ENCODE peak calls at places on chromosomes 11 and 22, in eight cellular contexts. X is nephron progenitor cell, M is adrenal gland, C is fibroblast of the aortic adventitia, J is GM12865, K is heart left ventricle, N is cardiac muscle cell, F is H9. D is an unnamed sample.

GRCh38 chr22:35705141-35705540 is 12.5 kb upstream of the APOL5 start:
- DNase-seq in J (no peak), M (no peak), K (no peak), F (no peak), X (no peak), C (peak), N (no peak), D (no peak)

GRCh38 chr11:32466279-32466915 is 31.1 kb upstream of the WT1 start:
- DNase-seq in C (peak), K (no peak), N (no peak), X (no peak), J (no peak), M (no peak), F (no peak), D (no peak)

GRCh38 chr11:18705651-18706281 is 7.2 kb downstream of the TMEM86A start:
- DNase-seq in X (no peak), F (no peak), M (peak), C (no peak), K (no peak), J (no peak), N (peak), D (no peak)

GRCh38 chr22:16973591-16974297 is 34.3 kb downstream of the GAB4 start:
- DNase-seq in F (no peak), M (no peak), J (no peak), K (no peak), N (no peak), C (no peak), X (no peak), D (no peak)

GRCh38 chr11:1543606-1544263 is 28.3 kb downstream of the DUSP8 start:
- DNase-seq in K (peak), X (no peak), F (no peak), N (no peak), M (no peak), J (no peak), C (no peak), D (no peak)

GRCh38 chr22:22042009-22042408 is 59.4 kb upstream of the TOP3B start:
- DNase-seq in X (no peak), F (no peak), K (no peak), J (peak), M (no peak), C (no peak), N (no peak), D (no peak)

GRCh38 chr11:19345848-19346681 is 105.3 kb upstream of the E2F8 start:
- DNase-seq in J (no peak), F (no peak), M (peak), X (peak), N (peak), K (peak), C (peak), D (no peak)

GRCh38 chr11:122869622-122870021 is 12.9 kb upstream of the JHY start:
- DNase-seq in X (no peak), J (no peak), M (no peak), K (no peak), F (no peak), C (no peak), N (no peak), D (no peak)

GRCh38 chr11:7088921-7089320 is at the start of gene RBMXL2:
- DNase-seq in X (no peak), C (no peak), F (peak), J (no peak), M (no peak), N (no peak), K (no peak), D (no peak)

GRCh38 chr11:112128483-112129121 is 35.3 kb downstream of the IL18 start:
- DNase-seq in F (no peak), X (no peak), M (peak), J (no peak), K (no peak), C (peak), N (no peak), D (no peak)

GRCh38 chr11:93514712-93515111 is 28.5 kb downstream of the SMCO4 start:
- DNase-seq in C (no peak), X (no peak), M (no peak), N (no peak), J (no peak), F (no peak), K (no peak), D (no peak)

GRCh38 chr22:18110944-18111758 is 542 bp downstream of the TUBA8 start:
- DNase-seq in C (no peak), N (no peak), M (no peak), F (no peak), K (no peak), J (no peak), X (no peak), D (no peak)

GRCh38 chr11:134949716-134950115 is 537.7 kb upstream of the B3GAT1 start:
- DNase-seq in K (no peak), N (no peak), X (no peak), J (no peak), C (peak), F (no peak), M (no peak), D (no peak)

GRCh38 chr22:40606306-40606705 is 30.2 kb downstream of the MRTFA start:
- DNase-seq in K (no peak), J (no peak), X (no peak), M (no peak), C (no peak), N (no peak), F (no peak), D (no peak)

GRCh38 chr11:3967695-3968094 is 112.2 kb downstream of the STIM1 start:
- DNase-seq in C (no peak), M (no peak), J (no peak), K (no peak), X (no peak), N (no peak), F (no peak), D (no peak)

GRCh38 chr11:119484741-119485605 is 62.0 kb upstream of the THY1 start:
- DNase-seq in F (peak), K (no peak), J (peak), X (peak), M (peak), N (no peak), C (no peak), D (peak)

GRCh38 chr11:3026803-3027202 is 30.4 kb downstream of the CARS1 start:
- DNase-seq in N (no peak), J (no peak), X (no peak), M (no peak), C (no peak), K (no peak), F (no peak), D (no peak)

GRCh38 chr22:33776491-33776890 is 143.8 kb downstream of the LARGE1 start:
- DNase-seq in N (no peak), M (no peak), C (no peak), K (no peak), F (no peak), J (no peak), X (no peak), D (no peak)

GRCh38 chr11:109249597-109249996 is 172.4 kb upstream of the C11orf87 start:
- DNase-seq in M (no peak), K (no peak), N (no peak), J (no peak), F (no peak), C (no peak), X (no peak), D (no peak)

GRCh38 chr11:125351045-125351867 is 144.8 kb downstream of the FEZ1 start:
- DNase-seq in J (no peak), C (no peak), K (no peak), F (peak), X (no peak), M (no peak), N (no peak), D (no peak)

GRCh38 chr11:16609769-16610168 is 128.7 kb upstream of the C11orf58 start:
- DNase-seq in C (no peak), J (no peak), K (peak), F (no peak), N (no peak), M (no peak), X (no peak), D (no peak)

GRCh38 chr22:20219667-20220628 is 48.2 kb downstream of the RTN4R start:
- DNase-seq in F (no peak), K (no peak), M (no peak), X (no peak), J (no peak), N (no peak), C (no peak), D (no peak)

GRCh38 chr11:65446446-65447277 is 24.1 kb downstream of the NEAT1 start:
- DNase-seq in C (peak), K (peak), F (no peak), J (no peak), N (no peak), X (no peak), M (peak), D (no peak)

GRCh38 chr22:36644333-36644757 is 59.2 kb downstream of the CACNG2 start:
- DNase-seq in K (no peak), M (peak), J (peak), C (peak), X (peak), N (peak), F (peak), D (peak)

GRCh38 chr11:86126862-86127261 is 58.0 kb upstream of the PICALM start:
- DNase-seq in X (no peak), J (no peak), N (no peak), K (no peak), F (no peak), M (no peak), C (no peak), D (no peak)

GRCh38 chr11:78248191-78248590 is 59.5 kb downstream of the USP35 start:
- DNase-seq in K (no peak), X (no peak), C (peak), J (no peak), F (no peak), M (no peak), N (no peak), D (no peak)

GRCh38 chr11:95092549-95093324 is 3.1 kb downstream of the ENDOD1 start:
- DNase-seq in M (peak), C (peak), X (no peak), J (peak), N (peak), K (no peak), F (no peak), D (no peak)

GRCh38 chr11:29293825-29294224 is 723.0 kb downstream of the KCNA4 start:
- DNase-seq in C (peak), X (no peak), K (no peak), M (no peak), F (no peak), N (no peak), J (peak), D (no peak)

GRCh38 chr11:119156496-119156895 is 7.6 kb downstream of the ABCG4 start:
- DNase-seq in M (no peak), X (no peak), C (no peak), F (no peak), K (no peak), J (no peak), N (no peak), D (no peak)

GRCh38 chr11:110469101-110469500 is 39.4 kb downstream of the FDX1 start:
- DNase-seq in X (no peak), F (no peak), K (no peak), N (no peak), J (no peak), M (no peak), C (peak), D (no peak)

GRCh38 chr11:110470716-110471115 is 41.0 kb downstream of the FDX1 start:
- DNase-seq in F (no peak), K (no peak), C (peak), N (no peak), J (no peak), X (no peak), M (no peak), D (no peak)

GRCh38 chr11:110471315-110471714 is 41.6 kb downstream of the FDX1 start:
- DNase-seq in N (no peak), M (no peak), K (no peak), J (no peak), C (peak), X (no peak), F (no peak), D (no peak)

GRCh38 chr11:110468095-110468494 is 38.3 kb downstream of the FDX1 start:
- DNase-seq in J (no peak), F (no peak), N (no peak), M (no peak), X (no peak), C (no peak), K (no peak), D (no peak)

GRCh38 chr11:110467556-110467955 is 37.8 kb downstream of the FDX1 start:
- DNase-seq in X (no peak), C (no peak), M (no peak), J (no peak), K (no peak), N (no peak), F (no peak), D (no peak)
- TF ChIP-seq CTCF in X (no peak), C (no peak), M (no peak), J (no peak), K (no peak), N (no peak), F (peak), D (no peak)

DNA sequence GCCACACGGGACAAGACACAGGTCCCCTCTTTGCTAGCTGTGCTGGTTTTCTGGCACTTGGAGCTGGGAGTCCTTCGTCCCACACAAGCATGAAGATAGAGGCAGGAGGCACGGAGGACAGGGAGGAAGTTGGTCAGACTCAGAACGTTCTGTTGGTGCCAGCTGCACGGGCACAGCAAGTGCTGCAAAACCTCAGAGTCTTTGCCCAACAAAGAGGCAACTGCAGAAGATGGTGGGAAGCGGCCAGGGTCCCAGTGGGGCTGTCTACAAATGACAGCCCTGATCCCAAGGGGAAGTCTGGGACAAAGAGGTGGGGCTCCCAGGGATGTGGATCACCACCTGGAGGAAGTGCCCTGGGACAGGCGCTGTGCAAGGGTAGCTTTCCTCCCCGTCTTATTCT is 9.4 kb upstream of the OSM start:
- DNase-seq in K (no peak), M (no peak), F (no peak), X (no peak), N (no peak), J (no peak), C (no peak), D (no peak)
- TF ChIP-seq CTCF in K (no peak), M (no peak), F (no peak), X (no peak), N (no peak), J (no peak), C (no peak), D (no peak)

DNA sequence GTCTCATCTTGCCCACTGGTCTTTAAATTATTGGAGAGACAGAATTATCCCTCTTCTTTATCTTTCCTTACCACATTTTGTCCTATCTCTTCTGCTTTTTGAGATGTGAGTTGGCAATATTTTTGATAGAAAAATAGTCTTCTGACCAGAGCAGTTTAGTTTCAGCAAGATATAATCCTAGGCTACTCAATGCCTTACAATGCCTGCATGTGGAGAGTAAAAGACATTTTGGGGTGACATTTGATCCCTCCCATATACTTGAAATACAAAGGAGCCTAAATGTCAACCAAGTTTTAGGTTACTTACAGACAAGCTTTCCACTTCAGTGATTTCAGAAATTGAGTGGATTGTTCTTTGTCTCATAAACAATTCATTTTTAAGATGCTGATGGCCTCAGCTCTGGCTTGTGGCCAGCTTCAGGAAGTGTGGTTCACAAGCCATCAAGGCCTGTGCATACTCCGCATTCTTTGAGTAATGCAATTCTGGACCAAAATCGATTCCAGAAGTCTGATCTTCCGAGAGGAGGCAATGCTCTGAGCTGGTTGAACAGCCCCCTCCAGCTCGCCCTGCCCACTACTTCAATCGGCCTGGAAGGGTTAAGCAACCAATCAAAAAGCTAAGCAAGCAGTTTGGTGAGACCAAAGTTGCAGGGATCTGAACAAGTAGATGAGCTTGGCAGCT is 274.4 kb downstream of the BLID start:
- DNase-seq in K (no peak), J (no peak), M (no peak), X (no peak), F (no peak), N (no peak), C (peak), D (no peak)
- TF ChIP-seq CTCF in K (no peak), J (no peak), M (no peak), X (no peak), F (no peak), N (no peak), C (no peak), D (no peak)

DNA sequence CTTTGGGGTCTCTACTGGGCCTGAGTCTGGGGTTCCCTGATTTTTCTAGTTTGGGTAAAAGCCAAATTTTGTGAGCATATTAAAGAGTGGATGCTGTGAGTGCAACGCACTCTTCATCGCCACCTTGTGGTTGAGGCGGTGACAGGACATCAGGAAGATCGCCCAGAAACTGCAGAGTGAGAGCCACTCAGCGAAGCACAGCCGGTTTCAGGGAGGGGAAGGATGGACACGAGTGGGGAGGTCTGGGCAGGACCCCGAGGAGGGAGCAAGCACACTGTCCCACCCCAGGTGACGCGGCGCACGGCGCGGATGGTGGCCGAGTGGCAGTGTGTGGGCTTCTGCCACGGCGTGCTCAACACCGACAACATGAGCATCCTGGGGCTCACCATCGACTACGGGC is 9.1 kb downstream of the SELENOO start:
- DNase-seq in J (peak), N (peak), F (no peak), M (peak), X (peak), K (peak), C (peak), D (no peak)
- TF ChIP-seq CTCF in J (peak), N (peak), F (peak), M (peak), X (peak), K (peak), C (peak), D (peak)

GRCh38 chr11:62806611-62807121 is 1.4 kb upstream of the NXF1 start:
- DNase-seq in M (peak), K (no peak), J (no peak), X (no peak), C (peak), F (no peak), N (peak), D (no peak)

GRCh38 chr11:62804310-62805043 is 763 bp downstream of the NXF1 start:
- DNase-seq in M (no peak), J (peak), C (peak), N (no peak), K (no peak), X (no peak), F (no peak), D (no peak)

GRCh38 chr11:62805991-62806441 is 776 bp upstream of the NXF1 start:
- DNase-seq in M (no peak), N (no peak), X (no peak), J (peak), F (no peak), C (no peak), K (no peak), D (no peak)

GRCh38 chr11:62801071-62801470 is 4.2 kb downstream of the NXF1 start:
- DNase-seq in K (no peak), X (no peak), F (no peak), M (no peak), N (no peak), C (no peak), J (no peak), D (no peak)

GRCh38 chr11:62805044-62805892 is at the start of gene NXF1:
- DNase-seq in K (peak), X (peak), C (peak), F (peak), N (peak), J (peak), M (peak), D (peak)
- TF ChIP-seq CTCF in K (no peak), X (no peak), C (no peak), F (no peak), N (no peak), J (peak), M (no peak), D (peak)

DNA sequence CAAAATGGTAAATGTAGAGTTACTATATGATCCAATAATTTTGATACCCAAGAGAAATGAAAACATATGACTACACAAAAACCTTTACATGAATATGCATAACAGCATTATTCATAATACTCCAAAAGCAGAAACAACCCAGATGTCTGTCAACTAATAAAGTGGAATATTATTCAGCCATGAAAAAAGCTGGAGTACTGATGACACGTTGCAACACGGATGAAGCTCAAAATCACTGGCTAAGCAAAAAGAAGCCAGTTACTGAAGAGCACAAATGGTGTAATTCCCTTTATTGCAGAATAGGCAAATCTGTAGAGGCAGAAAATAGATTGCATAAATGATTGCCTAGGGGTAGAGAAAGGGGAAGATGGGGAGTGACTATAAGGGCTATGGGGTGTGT is 117.5 kb upstream of the FGF3 start:
- DNase-seq in M (no peak), F (no peak), N (no peak), X (no peak), C (no peak), J (no peak), K (no peak), D (no peak)
- TF ChIP-seq CTCF in M (no peak), F (no peak), N (no peak), X (no peak), C (no peak), J (no peak), K (no peak), D (no peak)

DNA sequence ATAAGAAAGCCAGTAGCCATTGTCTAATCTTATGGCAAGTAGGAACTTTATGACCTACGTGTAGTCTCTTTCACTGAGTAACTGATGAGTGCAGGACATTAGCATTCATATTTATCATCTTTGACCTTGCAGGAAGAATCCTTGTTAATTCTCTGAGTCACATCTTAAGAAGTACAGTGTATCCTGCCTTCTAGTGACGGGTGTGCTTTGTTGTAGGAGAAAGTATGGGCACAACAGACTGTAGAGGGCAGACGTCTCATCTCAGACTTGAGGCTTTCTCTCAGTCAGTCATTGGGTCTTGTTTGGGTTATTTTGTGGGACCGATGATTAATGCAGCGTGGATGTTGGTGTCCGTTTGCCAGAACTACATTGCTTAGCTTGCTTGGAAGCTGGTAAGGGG is 6.8 kb downstream of the RNF214 start:
- DNase-seq in F (no peak), M (no peak), J (no peak), X (no peak), N (no peak), K (no peak), C (peak), D (no peak)
- TF ChIP-seq CTCF in F (no peak), M (peak), J (no peak), X (no peak), N (peak), K (no peak), C (peak), D (peak)

D was measured in osteocyte.